ENCODE peak calls at places on chromosomes 2 and 18, in seven cellular contexts. C is hypothalamus; L is central memory CD4-positive, alpha-beta T cell; U is EL; B is AG08395; D is NAMALWA; Z is mesenteric fat pad. I is an unnamed sample.
A peak's percentile ranks its signal among the peaks of the same experiment; 100 is the strongest.

GRCh38 chr2:188285049-188285448 is 6.6 kb upstream of the GULP1 start:
- DNase-seq in C (no peak), L (no peak), U (no peak), B (no peak), D (no peak), Z (no peak), I (no peak)

GRCh38 chr2:206693399-206694137 is 24.6 kb downstream of the DYTN start:
- DNase-seq in C (no peak), L (peak; percentile 33), U (peak; percentile 51), B (peak; percentile 72), D (peak; percentile 76), Z (no peak), I (peak; percentile 65)

GRCh38 chr2:72794572-72794971 is 31.3 kb downstream of the EXOC6B start:
- DNase-seq in C (no peak), L (no peak), U (peak; percentile 31), B (peak; percentile 11), D (no peak), Z (no peak), I (no peak)

GRCh38 chr2:131015764-131016163 is 77.5 kb downstream of the FAM168B start:
- DNase-seq in C (no peak), L (no peak), U (no peak), B (no peak), D (no peak), Z (no peak), I (no peak)

GRCh38 chr2:218291318-218291933 is 877 bp downstream of the TMBIM1 start:
- DNase-seq in C (no peak), L (no peak), U (peak; percentile 27), B (peak; percentile 29), D (no peak), Z (no peak), I (no peak)

GRCh38 chr2:20611077-20611843 is 39.6 kb downstream of the HS1BP3 start:
- DNase-seq in C (no peak), L (no peak), U (peak; percentile 55), B (peak; percentile 73), D (no peak), Z (peak; percentile 89), I (peak; percentile 100)

GRCh38 chr2:85865539-85866164 is 23.1 kb downstream of the ST3GAL5 start:
- DNase-seq in C (no peak), L (no peak), U (no peak), B (peak; percentile 17), D (no peak), Z (no peak), I (no peak)

GRCh38 chr18:58168986-58169385 is 125.0 kb downstream of the NEDD4L start:
- DNase-seq in C (no peak), L (no peak), U (no peak), B (no peak), D (no peak), Z (no peak), I (no peak)

GRCh38 chr2:48249631-48250473 is 280.1 kb upstream of the STON1 start:
- DNase-seq in C (no peak), L (no peak), U (peak; percentile 26), B (peak; percentile 45), D (no peak), Z (no peak), I (peak; percentile 89)

GRCh38 chr2:85579266-85579935 is 2.0 kb downstream of the VAMP8 start:
- DNase-seq in C (no peak), L (no peak), U (no peak), B (no peak), D (peak; percentile 43), Z (no peak), I (no peak)

GRCh38 chr18:57930476-57930875 is 113.5 kb upstream of the NEDD4L start:
- DNase-seq in C (no peak), L (no peak), U (no peak), B (no peak), D (peak; percentile 47), Z (no peak), I (no peak)

GRCh38 chr2:9634121-9634520 is 3.3 kb upstream of the YWHAQ start:
- DNase-seq in C (no peak), L (no peak), U (no peak), B (no peak), D (no peak), Z (no peak), I (no peak)

GRCh38 chr2:111028720-111029119 is 92.0 kb upstream of the BCL2L11 start:
- DNase-seq in C (no peak), L (no peak), U (no peak), B (no peak), D (no peak), Z (no peak), I (no peak)

GRCh38 chr2:231371430-231372054 is 24.0 kb upstream of the B3GNT7 start:
- DNase-seq in C (no peak), L (no peak), U (no peak), B (no peak), D (no peak), Z (no peak), I (no peak)

GRCh38 chr2:223701761-223702160 is 99.6 kb upstream of the SCG2 start:
- DNase-seq in C (no peak), L (no peak), U (no peak), B (no peak), D (no peak), Z (no peak), I (no peak)

GRCh38 chr18:22543764-22544163 is 126.0 kb upstream of the CTAGE1 start:
- DNase-seq in C (no peak), L (no peak), U (no peak), B (no peak), D (no peak), Z (no peak), I (no peak)

GRCh38 chr2:135424849-135425248 is 106.2 kb downstream of the ZRANB3 start:
- DNase-seq in C (no peak), L (no peak), U (no peak), B (no peak), D (no peak), Z (no peak), I (no peak)

GRCh38 chr2:190553254-190553653 is 18.7 kb upstream of the NEMP2 start:
- DNase-seq in C (no peak), L (no peak), U (no peak), B (no peak), D (no peak), Z (no peak), I (no peak)

GRCh38 chr2:127398239-127398590 is 10.4 kb upstream of the MAP3K2 start:
- DNase-seq in C (no peak), L (no peak), U (peak; percentile 95), B (peak; percentile 98), D (no peak), Z (no peak), I (peak; percentile 78)

GRCh38 chr2:39380525-39381150 is 56.4 kb downstream of the MAP4K3 start:
- DNase-seq in C (no peak), L (no peak), U (peak; percentile 8), B (no peak), D (no peak), Z (no peak), I (no peak)

GRCh38 chr18:13435596-13436333 is 217.2 kb downstream of the LDLRAD4 start:
- DNase-seq in C (no peak), L (no peak), U (peak; percentile 79), B (peak; percentile 58), D (no peak), Z (no peak), I (no peak)